ENCODE peak calls at places on chromosome 15, in four cellular contexts. A, O, R and Q are unnamed samples.

GRCh38 chr15:60655252-60655651 is 176.3 kb upstream of the ICE2 start:
- DNase-seq in A (no peak), O (no peak), R (no peak), Q (peak)

GRCh38 chr15:99343836-99344551 is 92.7 kb downstream of the LRRC28 start:
- DNase-seq in A (peak), O (peak), R (no peak), Q (peak)

GRCh38 chr15:55235637-55236036 is 38.9 kb upstream of the RSL24D1 start:
- DNase-seq in A (no peak), O (no peak), R (no peak), Q (no peak)

GRCh38 chr15:77839431-77839830 is 206.7 kb upstream of the LINGO1 start:
- DNase-seq in A (no peak), O (peak), R (no peak), Q (no peak)

GRCh38 chr15:88401972-88402656 is 65.1 kb downstream of the MRPL46 start:
- DNase-seq in A (no peak), O (no peak), R (no peak), Q (peak)

GRCh38 chr15:33561407-33561806 is 250.6 kb downstream of the RYR3 start:
- DNase-seq in A (no peak), O (no peak), R (no peak), Q (peak)

GRCh38 chr15:92012368-92012629 is 158.8 kb downstream of the SLCO3A1 start:
- DNase-seq in A (no peak), O (no peak), R (peak), Q (no peak)

GRCh38 chr15:86036243-86036642 is 43.4 kb upstream of the AGBL1 start:
- DNase-seq in A (no peak), O (no peak), R (no peak), Q (no peak)

GRCh38 chr15:29045717-29046116 is 159.9 kb downstream of the APBA2 start:
- DNase-seq in A (no peak), O (no peak), R (peak), Q (no peak)

GRCh38 chr15:64017082-64017588 is 29.1 kb downstream of the DAPK2 start:
- DNase-seq in A (no peak), O (no peak), R (peak), Q (no peak)

GRCh38 chr15:26443321-26443720 is 329.5 kb downstream of the GABRB3 start:
- DNase-seq in A (no peak), O (no peak), R (no peak), Q (no peak)

GRCh38 chr15:63134245-63134644 is 12.6 kb downstream of the LACTB start:
- DNase-seq in A (no peak), O (no peak), R (no peak), Q (no peak)

GRCh38 chr15:41564286-41564959 is 5.4 kb downstream of the TYRO3 start:
- DNase-seq in A (no peak), O (peak), R (no peak), Q (peak)

GRCh38 chr15:81536296-81536695 is 162.3 kb upstream of the TMC3 start:
- DNase-seq in A (no peak), O (no peak), R (no peak), Q (no peak)

GRCh38 chr15:85751731-85752421 is 42.8 kb downstream of the KLHL25 start:
- DNase-seq in A (no peak), O (peak), R (no peak), Q (peak)

GRCh38 chr15:91067026-91067425 is 33.0 kb upstream of the SV2B start:
- DNase-seq in A (no peak), O (no peak), R (peak), Q (no peak)

GRCh38 chr15:36399276-36399675 is 180.2 kb upstream of the CDIN1 start:
- DNase-seq in A (no peak), O (no peak), R (no peak), Q (no peak)

DNA sequence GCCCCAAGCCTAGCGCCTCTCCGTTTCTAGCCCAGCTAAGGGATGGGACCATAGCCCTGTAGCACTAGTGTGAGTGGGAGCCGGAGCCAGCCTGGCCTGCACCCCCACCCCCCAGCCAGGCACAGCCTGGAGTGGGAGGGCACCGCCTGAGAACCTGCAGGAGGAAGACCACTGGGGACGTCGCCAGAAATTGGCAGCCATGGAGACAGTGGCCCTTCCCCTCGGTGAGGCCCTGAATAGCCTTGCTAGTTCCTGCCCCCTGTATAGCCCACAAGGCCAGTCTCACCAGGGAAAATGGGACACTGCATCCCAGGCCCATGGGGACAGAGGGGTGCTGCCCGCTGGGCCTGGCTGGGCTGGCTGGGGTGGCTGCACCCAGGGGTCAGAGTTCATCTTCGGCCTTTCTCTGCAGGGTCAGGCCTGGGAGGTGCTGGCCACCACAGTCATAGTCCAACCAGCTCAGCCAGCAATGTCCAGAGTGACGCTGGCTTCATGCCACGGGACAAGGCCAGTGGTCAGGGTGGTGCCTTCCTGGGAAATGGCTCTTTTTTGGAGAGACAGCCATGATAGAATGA is 22.5 kb upstream of the KLF13 start:
- DNase-seq in A (no peak), O (no peak), R (no peak), Q (no peak)
- H2BK15ac ChIP-seq in A (no peak), O (no peak), R (no peak), Q (no peak)

DNA sequence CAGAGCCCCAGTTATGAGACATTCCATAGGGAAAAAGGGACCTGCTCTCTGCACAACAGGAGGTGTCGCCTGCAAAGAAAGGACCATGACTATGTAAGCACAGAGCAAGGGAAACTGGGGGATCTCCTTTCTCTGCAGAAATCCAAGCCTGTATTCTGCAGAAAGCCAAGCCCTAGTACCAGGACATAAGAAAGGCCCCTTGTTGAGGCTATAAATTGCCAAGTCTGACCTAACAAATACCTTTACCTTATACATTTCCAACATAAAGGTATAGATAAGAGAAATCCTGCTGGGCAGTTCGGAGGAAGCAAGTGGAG is 10.0 kb downstream of the ISLR2 start:
- DNase-seq in A (no peak), O (no peak), R (no peak), Q (no peak)
- H4K5ac ChIP-seq in A (no peak), O (no peak), R (no peak), Q (no peak)

GRCh38 chr15:80161473-80162016 is 8.7 kb downstream of the FAH start:
- DNase-seq in A (no peak), O (no peak), R (no peak), Q (no peak)
- H2BK15ac ChIP-seq in A (no peak), O (no peak), R (peak), Q (no peak)

DNA sequence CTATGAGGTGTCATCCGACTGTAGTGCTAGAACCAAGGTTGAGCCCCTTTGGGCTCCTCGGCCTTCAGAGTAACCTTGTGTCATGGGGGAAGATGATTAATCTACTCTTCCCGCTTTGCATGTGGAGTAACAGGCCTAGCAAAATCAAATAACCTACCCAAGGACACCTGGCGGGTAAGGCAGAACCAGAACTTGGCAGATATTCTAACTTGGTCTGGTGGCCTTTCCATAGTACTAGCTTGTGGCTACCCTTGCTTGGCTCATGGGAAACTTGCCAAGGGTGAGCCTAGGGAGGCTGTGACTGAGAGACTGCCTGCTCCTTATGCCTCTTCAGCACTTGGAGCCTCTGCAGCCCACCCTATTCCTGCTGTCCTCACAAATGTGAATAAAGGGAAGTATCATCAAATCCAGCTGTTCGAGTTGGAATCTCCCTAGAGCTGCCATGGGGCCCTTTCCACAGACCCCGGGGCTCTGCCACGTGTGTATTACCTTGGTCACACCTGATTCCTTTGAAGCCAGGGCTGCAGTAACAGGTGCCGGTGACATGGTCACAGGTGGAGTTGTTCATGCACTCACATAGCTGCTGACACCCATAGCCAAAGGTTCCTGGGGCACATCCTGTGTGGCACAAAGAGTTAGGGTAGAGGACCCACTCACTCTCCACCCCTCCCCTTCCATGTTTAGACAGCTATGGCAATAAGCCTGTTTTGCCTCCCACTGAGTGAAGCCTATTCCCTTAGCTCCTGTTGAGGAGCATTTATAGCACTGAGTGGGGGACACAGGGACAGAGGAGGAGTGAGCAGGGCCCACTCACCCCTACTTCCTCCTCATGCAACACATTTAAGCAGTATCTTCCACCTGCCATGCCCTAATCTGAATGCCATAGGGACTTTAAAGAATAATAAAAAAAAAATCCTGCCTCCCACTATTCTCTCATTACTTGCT is 46.0 kb downstream of the RAB11A start:
- DNase-seq in A (no peak), O (no peak), R (no peak), Q (no peak)
- H4K5ac ChIP-seq in A (no peak), O (no peak), R (no peak), Q (no peak)

GRCh38 chr15:76533060-76533955 is 196.7 kb downstream of the ISL2 start:
- DNase-seq in A (no peak), O (no peak), R (peak), Q (no peak)
- H2BK15ac ChIP-seq in A (no peak), O (no peak), R (no peak), Q (no peak)

DNA sequence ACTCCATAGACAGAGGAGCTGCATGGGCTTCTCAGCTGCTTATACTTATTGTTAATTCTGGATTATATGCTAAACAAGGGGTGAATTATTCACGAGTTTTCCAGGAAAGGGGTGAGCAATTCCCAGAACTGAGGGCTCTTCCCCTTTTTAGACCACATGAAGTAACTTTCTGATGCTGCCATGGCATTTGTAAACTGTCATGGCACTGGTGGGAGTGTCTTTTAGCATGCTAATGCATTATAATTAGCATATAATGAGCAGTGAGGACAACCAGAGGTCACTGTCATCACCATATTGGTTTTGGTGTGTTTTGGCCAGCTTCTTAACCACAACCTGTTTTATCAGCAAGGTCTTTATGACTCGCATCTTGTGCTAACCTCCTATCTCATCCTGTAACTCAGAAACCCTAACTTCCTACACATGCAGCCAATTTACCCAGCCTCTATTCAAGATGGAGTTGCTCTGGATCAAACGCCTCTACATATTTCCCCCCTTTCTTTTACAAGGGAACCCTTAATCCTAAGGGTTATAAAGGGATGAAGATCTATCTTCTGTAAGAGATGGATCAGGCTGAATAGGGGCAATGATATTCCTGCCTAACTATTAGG is 12.1 kb upstream of the DMXL2 start:
- DNase-seq in A (no peak), O (no peak), R (peak), Q (no peak)
- H4K5ac ChIP-seq in A (no peak), O (no peak), R (no peak), Q (no peak)

GRCh38 chr15:89664951-89665350 is 9.7 kb upstream of the KIF7 start:
- DNase-seq in A (no peak), O (no peak), R (no peak), Q (no peak)

GRCh38 chr15:89666147-89666857 is 11.0 kb upstream of the KIF7 start:
- DNase-seq in A (no peak), O (peak), R (no peak), Q (no peak)

GRCh38 chr15:89666858-89667705 is 11.8 kb upstream of the KIF7 start:
- DNase-seq in A (no peak), O (no peak), R (no peak), Q (no peak)

GRCh38 chr15:89664441-89664840 is 9.2 kb upstream of the KIF7 start:
- DNase-seq in A (no peak), O (no peak), R (no peak), Q (no peak)

DNA sequence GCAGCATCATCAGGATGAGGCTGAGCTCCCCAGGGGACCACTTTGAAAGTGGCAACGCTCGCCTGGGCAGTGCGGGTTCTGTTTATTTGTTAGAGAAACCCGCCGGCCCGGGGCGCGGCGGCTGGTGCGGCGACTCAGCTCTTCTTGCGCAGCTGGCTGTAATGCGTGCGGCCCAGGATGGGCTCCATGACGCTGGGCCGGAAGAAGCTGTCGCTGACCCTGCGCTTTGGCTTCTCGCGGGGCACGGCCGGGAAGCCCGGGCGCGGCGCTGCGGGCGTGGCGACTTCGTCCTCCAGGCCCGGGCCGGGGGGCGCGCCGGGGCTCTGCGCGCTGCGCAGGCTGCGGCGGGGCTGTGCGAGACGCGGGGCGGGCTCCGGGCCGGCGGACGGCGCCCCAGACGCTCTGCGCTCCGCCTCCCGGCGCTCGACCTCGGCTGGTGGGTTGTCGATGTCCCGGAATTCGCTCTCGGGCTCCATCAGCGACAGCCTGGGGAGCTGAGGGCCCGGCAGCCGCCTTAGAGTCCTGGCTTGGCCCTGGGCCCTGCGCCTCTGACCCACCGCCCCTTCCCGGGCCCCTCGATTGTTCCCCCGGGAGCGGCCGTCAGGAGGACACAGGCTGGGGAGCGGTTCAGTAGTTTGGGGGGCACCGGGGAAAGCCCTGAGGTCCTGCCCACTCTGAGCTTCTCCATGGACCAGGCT is 10.3 kb upstream of the KIF7 start:
- DNase-seq in A (no peak), O (peak), R (peak), Q (peak)
- H2BK15ac ChIP-seq in A (no peak), O (no peak), R (no peak), Q (no peak)

GRCh38 chr15:95741830-95742229 is 588.7 kb upstream of the NR2F2 start:
- DNase-seq in A (no peak), O (no peak), R (no peak), Q (no peak)
- H4K5ac ChIP-seq in A (no peak), O (no peak), R (no peak), Q (no peak)

DNA sequence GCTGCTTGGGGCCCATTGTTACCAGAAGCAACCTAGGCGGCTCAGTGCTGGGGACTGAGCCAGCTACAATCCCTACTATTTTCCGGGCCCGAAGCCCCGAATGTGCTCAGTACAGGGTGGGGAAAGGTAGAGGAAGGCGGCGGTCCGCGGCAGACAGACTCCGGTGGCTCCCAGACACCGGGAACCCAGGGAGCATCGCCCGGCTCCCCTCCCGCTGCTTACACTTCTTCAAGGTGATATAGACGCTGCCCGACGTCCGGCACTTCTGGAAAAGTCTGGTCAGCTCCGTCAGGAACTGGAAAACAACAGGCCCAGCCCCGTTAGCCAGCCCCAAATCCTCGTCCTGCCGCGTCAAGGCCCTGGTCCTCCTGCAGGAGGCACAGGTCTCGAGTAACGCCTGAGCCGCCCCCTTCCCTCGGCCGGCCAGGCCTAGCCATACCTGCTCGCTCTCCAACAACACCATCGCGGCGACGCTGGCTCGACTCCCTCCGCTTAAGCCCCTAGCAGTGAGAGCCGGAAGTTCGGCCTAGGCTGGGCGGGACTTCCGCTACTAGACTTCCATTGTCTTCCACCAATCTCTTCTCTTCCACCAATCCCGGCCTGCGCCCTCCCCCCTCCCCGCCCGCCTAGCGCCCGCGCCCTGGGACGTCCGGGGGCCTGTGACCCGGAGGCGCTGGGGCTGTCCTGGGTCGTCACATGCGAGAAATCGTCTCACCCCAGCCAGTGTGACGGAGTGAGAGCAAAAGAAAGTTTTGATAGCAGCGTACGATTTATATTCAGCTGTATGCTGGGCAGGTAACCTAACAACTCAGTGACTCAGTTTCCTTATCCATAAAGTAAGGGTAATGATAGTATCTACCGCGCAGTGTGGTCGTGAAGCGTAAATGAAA is at the start of gene SRP14:
- DNase-seq in A (peak), O (peak), R (peak), Q (peak)
- H2BK15ac ChIP-seq in A (peak), O (no peak), R (peak), Q (no peak)